ENCODE peak calls at places on chromosomes 11 and 22, in seven cellular contexts. U is pancreas, O is Calu3, G is RWPE1, P is epithelial cell of esophagus, W is tibial nerve, I is GM13977. L is an unnamed sample.

GRCh38 chr11:77413850-77414249 is 60.0 kb downstream of the PAK1 start:
- DNase-seq in I (no peak), U (no peak), P (no peak), G (no peak), O (no peak), W (no peak), L (no peak)

GRCh38 chr11:27120211-27120610 is 79.6 kb downstream of the BBOX1 start:
- DNase-seq in G (no peak), P (no peak), U (no peak), O (no peak), I (no peak), W (no peak), L (no peak)

GRCh38 chr22:44455963-44456358 is 42.1 kb downstream of the RTL6 start:
- DNase-seq in O (no peak), G (no peak), P (no peak), W (no peak), I (no peak), U (no peak), L (no peak)

GRCh38 chr11:95835768-95836488 is 45.6 kb downstream of the CEP57 start:
- DNase-seq in U (no peak), G (peak; percentile 78), I (peak; percentile 19), O (peak; percentile 62), P (peak; percentile 81), W (peak; percentile 67), L (peak; percentile 71)

GRCh38 chr22:19535001-19535400 is 10.8 kb upstream of the CLDN5 start:
- DNase-seq in O (no peak), P (no peak), G (no peak), W (no peak), I (no peak), U (no peak), L (no peak)

GRCh38 chr11:116874251-116874650 is 36.8 kb upstream of the APOA1 start:
- DNase-seq in O (no peak), I (no peak), G (no peak), P (peak; percentile 23), W (no peak), U (no peak), L (no peak)

GRCh38 chr11:78224906-78225420 is 36.2 kb downstream of the USP35 start:
- DNase-seq in W (no peak), G (no peak), I (no peak), P (no peak), O (no peak), U (no peak), L (no peak)

GRCh38 chr22:28023036-28023435 is 104.0 kb upstream of the PITPNB start:
- DNase-seq in G (no peak), U (no peak), W (no peak), P (no peak), I (no peak), O (no peak), L (no peak)

GRCh38 chr11:134712228-134713145 is 300.4 kb upstream of the B3GAT1 start:
- DNase-seq in O (no peak), W (no peak), P (no peak), I (no peak), U (no peak), G (no peak), L (no peak)

GRCh38 chr22:39316440-39317083 is 2.9 kb downstream of the RPL3 start:
- DNase-seq in W (peak; percentile 76), U (peak; percentile 88), I (no peak), O (peak; percentile 86), G (peak; percentile 56), P (peak; percentile 93), L (peak; percentile 87)

GRCh38 chr11:64406221-64406946 is 47.4 kb downstream of the RPS6KA4 start:
- DNase-seq in I (no peak), W (no peak), G (no peak), P (no peak), U (no peak), O (no peak), L (peak; percentile 30)

GRCh38 chr11:44750440-44751005 is 23.8 kb downstream of the TSPAN18 start:
- DNase-seq in I (no peak), P (no peak), U (no peak), O (no peak), G (no peak), W (no peak), L (no peak)

GRCh38 chr22:19840059-19840458 is 14.6 kb downstream of the GNB1L start:
- DNase-seq in U (no peak), W (no peak), I (no peak), P (no peak), O (no peak), G (no peak), L (no peak)

GRCh38 chr11:11461473-11461872 is 108.4 kb upstream of the CSNK2A3 start:
- DNase-seq in P (no peak), I (no peak), U (no peak), O (no peak), G (no peak), W (no peak), L (no peak)

GRCh38 chr11:130886704-130887103 is 29.6 kb downstream of the SNX19 start:
- DNase-seq in P (no peak), O (no peak), W (no peak), U (no peak), I (no peak), G (no peak), L (no peak)

GRCh38 chr22:45248832-45249561 is 8.3 kb upstream of the KIAA0930 start:
- DNase-seq in O (no peak), U (no peak), I (peak; percentile 79), W (no peak), P (peak; percentile 30), G (no peak), L (no peak)

GRCh38 chr11:30585067-30585891 is 874 bp downstream of the MPPED2 start:
- DNase-seq in P (no peak), U (peak; percentile 80), G (no peak), O (peak; percentile 13), I (peak; percentile 60), W (no peak), L (no peak)

DNA sequence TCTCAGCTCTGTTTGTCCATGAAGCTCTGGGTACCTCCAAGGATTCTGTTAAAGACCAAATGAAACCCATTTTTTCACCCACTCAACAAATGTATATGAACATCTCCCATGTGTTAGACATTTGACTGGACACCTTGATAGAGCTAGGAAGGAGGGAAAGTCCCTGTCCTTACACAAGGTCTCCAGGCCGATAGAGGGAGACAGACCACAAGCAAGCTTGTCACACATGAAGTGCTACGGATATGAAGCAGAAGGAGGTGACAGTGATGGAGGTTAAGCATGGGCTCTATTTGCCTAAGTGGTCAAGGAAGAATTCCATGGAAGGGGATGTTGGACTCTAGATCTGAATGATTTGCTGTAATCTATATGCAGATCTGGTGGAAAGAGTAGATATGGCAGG is 138.5 kb downstream of the MYO18B start:
- DNase-seq in U (no peak), O (peak; percentile 11), P (no peak), I (peak; percentile 27), W (no peak), G (no peak), L (no peak)
- TF ChIP-seq CTCF in U (no peak), O (no peak), P (no peak), I (peak; percentile 43), W (no peak), G (no peak), L (no peak)

DNA sequence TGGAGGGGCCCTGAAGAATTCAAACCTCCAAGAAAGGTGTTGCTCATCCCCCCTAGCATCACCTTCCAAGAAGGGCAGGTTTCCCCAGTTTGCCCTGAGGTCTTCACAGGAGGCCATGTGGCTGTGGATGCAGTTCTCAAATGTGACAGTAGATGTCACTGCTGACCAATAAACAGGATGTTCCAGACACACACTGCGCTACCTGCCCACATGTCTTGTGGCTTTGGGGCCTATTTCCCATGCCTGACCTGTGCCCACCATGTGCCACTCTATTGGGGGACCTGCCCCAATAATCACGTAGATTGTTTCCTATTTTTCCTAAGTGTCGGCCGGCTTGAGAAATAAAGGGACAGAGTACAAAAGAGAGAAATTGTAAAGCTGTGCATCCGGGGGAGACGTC is 4.5 kb downstream of the GSTT2 start:
- DNase-seq in O (peak; percentile 65), G (peak; percentile 4), W (no peak), P (peak; percentile 27), U (no peak), I (no peak), L (peak; percentile 63)
- TF ChIP-seq CTCF in O (peak; percentile 62), G (peak; percentile 72), W (no peak), P (peak; percentile 55), U (peak; percentile 42), I (peak; percentile 50), L (peak; percentile 88)

GRCh38 chr11:36088234-36088975 is 144.5 kb downstream of the LDLRAD3 start:
- DNase-seq in O (no peak), I (no peak), U (no peak), G (no peak), W (no peak), P (no peak), L (no peak)

GRCh38 chr11:36091256-36091811 is 147.5 kb downstream of the LDLRAD3 start:
- DNase-seq in O (no peak), W (no peak), U (no peak), G (no peak), P (no peak), I (no peak), L (no peak)

GRCh38 chr11:36092314-36093030 is 148.6 kb downstream of the LDLRAD3 start:
- DNase-seq in U (no peak), G (no peak), O (no peak), P (no peak), W (no peak), I (no peak), L (no peak)

GRCh38 chr11:36089920-36090319 is 146.1 kb downstream of the LDLRAD3 start:
- DNase-seq in O (no peak), P (no peak), I (no peak), W (no peak), U (no peak), G (no peak), L (no peak)

DNA sequence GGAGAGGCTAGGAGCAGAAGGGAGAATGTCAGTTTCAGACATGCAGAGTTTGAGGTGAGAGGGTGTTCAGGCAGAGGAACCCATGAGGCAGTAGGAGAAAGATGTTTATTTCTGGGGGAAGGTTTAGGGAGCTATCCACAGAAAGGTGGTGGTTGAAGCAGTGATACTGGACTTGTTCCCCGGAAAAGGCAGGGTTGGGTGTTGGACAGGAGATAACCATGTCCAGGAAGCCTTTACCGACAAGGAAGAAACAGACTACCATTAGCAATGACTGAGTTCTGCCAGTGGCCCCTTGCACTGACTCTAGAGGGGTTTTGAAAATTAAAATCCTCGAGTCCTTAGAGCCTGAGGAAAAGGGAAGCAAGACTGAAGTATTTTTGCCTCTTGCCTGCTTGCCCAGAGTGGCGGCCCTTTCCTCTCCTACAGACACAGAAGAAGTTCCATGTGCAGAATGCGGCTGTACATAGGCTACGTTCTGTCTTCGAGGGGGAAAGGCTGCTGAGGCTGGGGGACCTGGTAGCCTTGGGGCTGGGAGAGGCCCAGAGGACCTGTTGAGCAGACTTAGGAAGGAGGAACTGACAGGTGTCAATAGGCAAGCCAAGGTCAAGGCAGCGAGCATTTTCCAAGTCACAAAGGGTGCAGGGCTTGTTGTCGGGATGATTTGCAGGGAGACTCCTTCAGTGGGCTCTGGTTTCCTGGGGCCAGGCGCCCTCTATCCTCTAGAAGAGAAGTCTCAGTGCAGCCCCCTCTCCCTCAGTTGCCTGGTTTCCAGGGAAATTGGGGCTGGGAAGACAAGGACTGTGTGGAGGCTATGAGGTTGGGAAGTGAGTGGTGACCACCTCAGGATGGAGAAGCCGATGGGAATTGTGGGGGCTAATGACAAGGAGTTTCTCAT is 146.7 kb downstream of the LDLRAD3 start:
- DNase-seq in O (no peak), G (no peak), P (no peak), I (no peak), U (no peak), W (no peak), L (no peak)
- TF ChIP-seq CTCF in O (no peak), G (no peak), P (no peak), I (no peak), U (no peak), W (no peak), L (no peak)

GRCh38 chr11:72548481-72548880 is 114.2 kb upstream of the CLPB start:
- DNase-seq in G (no peak), P (no peak), I (no peak), U (no peak), O (no peak), W (no peak), L (no peak)
- TF ChIP-seq CTCF in G (no peak), P (no peak), I (no peak), U (no peak), O (no peak), W (no peak), L (no peak)

L was measured in BE2C.